ENCODE peak calls at places on chromosomes 7 and 10, in five cellular contexts. E is brain microvascular endothelial cell, D is pancreas, W is choroid plexus epithelial cell, R is germinal center. B is an unnamed sample.

GRCh38 chr7:106570146-106570545 is 90.8 kb downstream of the CCDC71L start:
- DNase-seq in E (no peak), D (no peak), W (no peak), R (no peak), B (no peak)

GRCh38 chr10:9302142-9302746 is 1247.8 kb downstream of the GATA3 start:
- DNase-seq in E (peak; percentile 31), D (no peak), W (peak; percentile 73), R (peak; percentile 3), B (peak; percentile 57)

GRCh38 chr7:150901160-150902035 is 49.1 kb downstream of the AOC1 start:
- DNase-seq in E (no peak), D (no peak), W (peak; percentile 1), R (no peak), B (peak; percentile 27)

GRCh38 chr7:155798673-155799439 is 13.4 kb downstream of the SHH start:
- DNase-seq in E (no peak), D (no peak), W (no peak), R (no peak), B (no peak)

GRCh38 chr7:43769791-43770465 is 11.4 kb downstream of the BLVRA start:
- DNase-seq in E (no peak), D (no peak), W (no peak), R (no peak), B (no peak)

GRCh38 chr7:67377939-67378862 is 381.6 kb downstream of the TYW1 start:
- DNase-seq in E (peak; percentile 73), D (peak; percentile 45), W (peak; percentile 89), R (peak; percentile 63), B (peak; percentile 73)

GRCh38 chr10:78596556-78596955 is 472.2 kb upstream of the ZMIZ1 start:
- DNase-seq in E (no peak), D (no peak), W (no peak), R (no peak), B (no peak)

GRCh38 chr7:55099086-55099831 is 80.4 kb downstream of the EGFR start:
- DNase-seq in E (no peak), D (no peak), W (peak; percentile 40), R (no peak), B (no peak)

GRCh38 chr7:146874722-146875121 is 758.1 kb downstream of the CNTNAP2 start:
- DNase-seq in E (no peak), D (no peak), W (no peak), R (no peak), B (no peak)

GRCh38 chr10:91287276-91287675 is 66.8 kb downstream of the PCGF5 start:
- DNase-seq in E (no peak), D (no peak), W (peak; percentile 21), R (no peak), B (no peak)

GRCh38 chr10:132716691-132717490 is 69.1 kb downstream of the NKX6-2 start:
- DNase-seq in E (no peak), D (no peak), W (no peak), R (no peak), B (no peak)

GRCh38 chr7:136911362-136911761 is 42.9 kb downstream of the CHRM2 start:
- DNase-seq in E (peak; percentile 60), D (no peak), W (peak; percentile 16), R (no peak), B (no peak)

GRCh38 chr10:100008142-100008522 is 1.6 kb downstream of the DNMBP start:
- DNase-seq in E (no peak), D (no peak), W (peak; percentile 46), R (no peak), B (no peak)

GRCh38 chr7:104951546-104951945 is 62.5 kb upstream of the KMT2E start:
- DNase-seq in E (no peak), D (no peak), W (peak; percentile 64), R (no peak), B (no peak)

GRCh38 chr7:38321515-38321944 is 48.1 kb upstream of the TARP start:
- DNase-seq in E (peak; percentile 77), D (no peak), W (peak; percentile 67), R (no peak), B (no peak)

GRCh38 chr7:80218723-80219122 is 84.1 kb downstream of the GNAI1 start:
- DNase-seq in E (peak; percentile 78), D (no peak), W (peak; percentile 79), R (no peak), B (no peak)

GRCh38 chr10:60818134-60818770 is 40.0 kb downstream of the CDK1 start:
- DNase-seq in E (peak; percentile 23), D (no peak), W (peak; percentile 24), R (no peak), B (no peak)

GRCh38 chr10:55183993-55184392 is 383.0 kb upstream of the PCDH15 start:
- DNase-seq in E (no peak), D (no peak), W (peak; percentile 13), R (no peak), B (no peak)

GRCh38 chr10:28367865-28368541 is 65.1 kb upstream of the MPP7 start:
- DNase-seq in E (no peak), D (no peak), W (peak; percentile 4), R (peak; percentile 12), B (peak; percentile 93)

GRCh38 chr7:80736371-80736770 is 97.9 kb downstream of the CD36 start:
- DNase-seq in E (peak; percentile 27), D (no peak), W (no peak), R (no peak), B (no peak)

GRCh38 chr7:10875081-10875480 is 98.6 kb upstream of the PHF14 start:
- DNase-seq in E (no peak), D (no peak), W (no peak), R (no peak), B (no peak)

B was measured in OCI-LY7.